ENCODE peak calls at places on chromosomes 11 and 22, in five cellular contexts. U, Q, B, J and Z are unnamed samples.

GRCh38 chr11:113773092-113773415 is 438 bp downstream of the ZW10 start:
- DNase-seq in U (peak), Q (no peak), B (no peak), J (no peak), Z (no peak)

GRCh38 chr11:26992031-26992541 is 1.8 kb upstream of the FIBIN start:
- DNase-seq in U (peak), Q (no peak), B (no peak), J (no peak), Z (no peak)

GRCh38 chr11:114175706-114176105 is 116.2 kb downstream of the ZBTB16 start:
- DNase-seq in U (no peak), Q (no peak), B (no peak), J (no peak), Z (no peak)

GRCh38 chr11:29231586-29231985 is 785.2 kb downstream of the KCNA4 start:
- DNase-seq in U (no peak), Q (no peak), B (no peak), J (no peak), Z (no peak)

GRCh38 chr11:43576834-43577521 is 103.6 kb upstream of the HSD17B12 start:
- DNase-seq in U (peak), Q (no peak), B (no peak), J (no peak), Z (no peak)

GRCh38 chr11:422249-422656 is 7.5 kb upstream of the SIGIRR start:
- DNase-seq in U (no peak), Q (no peak), B (no peak), J (no peak), Z (no peak)

GRCh38 chr22:22928666-22929380 is 41.2 kb downstream of the IGLL5 start:
- DNase-seq in U (peak), Q (no peak), B (peak), J (no peak), Z (peak)

GRCh38 chr11:385594-386351 is 8.2 kb upstream of the PKP3 start:
- DNase-seq in U (no peak), Q (no peak), B (no peak), J (no peak), Z (no peak)

GRCh38 chr11:118870396-118871343 is 13.0 kb upstream of the CXCR5 start:
- DNase-seq in U (peak), Q (no peak), B (no peak), J (no peak), Z (peak)

GRCh38 chr11:110710520-110711381 is 1.5 kb downstream of the ARHGAP20 start:
- DNase-seq in U (peak), Q (peak), B (no peak), J (no peak), Z (peak)

GRCh38 chr11:76885390-76886097 is 24.8 kb downstream of the ACER3 start:
- DNase-seq in U (no peak), Q (no peak), B (no peak), J (no peak), Z (no peak)

GRCh38 chr11:9219115-9219514 is 46.0 kb downstream of the DENND5A start:
- DNase-seq in U (no peak), Q (no peak), B (no peak), J (no peak), Z (no peak)

GRCh38 chr22:22730655-22731373 is 86.4 kb downstream of the GGTLC2 start:
- DNase-seq in U (no peak), Q (no peak), B (no peak), J (no peak), Z (no peak)

GRCh38 chr11:11966826-11967668 is 41.4 kb downstream of the DKK3 start:
- DNase-seq in U (peak), Q (no peak), B (peak), J (peak), Z (peak)

GRCh38 chr11:86442827-86443226 is 68.1 kb downstream of the CCDC81 start:
- DNase-seq in U (no peak), Q (no peak), B (no peak), J (no peak), Z (no peak)

GRCh38 chr11:69061713-69062053 is 13.0 kb downstream of the TPCN2 start:
- DNase-seq in U (no peak), Q (no peak), B (no peak), J (no peak), Z (no peak)

GRCh38 chr11:64876835-64877341 is 1.5 kb downstream of the EHD1 start:
- DNase-seq in U (peak), Q (no peak), B (no peak), J (no peak), Z (no peak)

GRCh38 chr11:61414547-61414946 is 15.2 kb downstream of the CPSF7 start:
- DNase-seq in U (no peak), Q (no peak), B (no peak), J (no peak), Z (no peak)

GRCh38 chr11:124297921-124298320 is 15.8 kb downstream of the OR8D1 start:
- DNase-seq in U (no peak), Q (no peak), B (no peak), J (no peak), Z (no peak)

GRCh38 chr11:73055655-73056354 is 86.3 kb downstream of the FCHSD2 start:
- DNase-seq in U (no peak), Q (no peak), B (no peak), J (no peak), Z (no peak)

GRCh38 chr22:44620129-44620840 is 81.7 kb upstream of the PRR5 start:
- DNase-seq in U (peak), Q (no peak), B (peak), J (peak), Z (peak)

GRCh38 chr22:38317237-38317994 is at the start of gene CSNK1E:
- DNase-seq in U (peak), Q (no peak), B (peak), J (no peak), Z (peak)

GRCh38 chr22:46586123-46586519 is 34.1 kb upstream of the GRAMD4 start:
- DNase-seq in U (no peak), Q (no peak), B (no peak), J (no peak), Z (no peak)